ENCODE peak calls at places on chromosomes 16 and 17, in four cellular contexts. One of them, this sample, is unnamed.

GRCh38 chr16:57260294-57260929 is 15.4 kb downstream of the ARL2BP start:
- DNase-seq in K562: peak; percentile 42
- DNase-seq in A549: no peak
- DNase-seq in endothelial cell of umbilical vein: peak; percentile 98
- DNase-seq in this sample: peak; percentile 39

GRCh38 chr16:86566601-86566965 is at the start of gene FOXC2:
- DNase-seq in K562: no peak
- DNase-seq in A549: peak; percentile 75
- DNase-seq in endothelial cell of umbilical vein: peak; percentile 96
- DNase-seq in this sample: no peak

GRCh38 chr16:10466313-10466712 is 80.5 kb downstream of the ATF7IP2 start:
- DNase-seq in K562: no peak
- DNase-seq in A549: no peak
- DNase-seq in endothelial cell of umbilical vein: no peak
- DNase-seq in this sample: no peak

GRCh38 chr16:71474864-71475263 is 12.8 kb upstream of the ZNF23 start:
- DNase-seq in K562: no peak
- DNase-seq in A549: no peak
- DNase-seq in endothelial cell of umbilical vein: no peak
- DNase-seq in this sample: no peak

GRCh38 chr16:10333321-10334032 is 52.4 kb upstream of the ATF7IP2 start:
- DNase-seq in K562: no peak
- DNase-seq in A549: no peak
- DNase-seq in endothelial cell of umbilical vein: no peak
- DNase-seq in this sample: no peak

GRCh38 chr17:74172700-74173099 is 30.8 kb upstream of the RPL38 start:
- DNase-seq in K562: no peak
- DNase-seq in A549: no peak
- DNase-seq in endothelial cell of umbilical vein: no peak
- DNase-seq in this sample: no peak

GRCh38 chr16:56830669-56831068 is 34.3 kb upstream of the SLC12A3 start:
- DNase-seq in K562: no peak
- DNase-seq in A549: no peak
- DNase-seq in endothelial cell of umbilical vein: no peak
- DNase-seq in this sample: no peak

GRCh38 chr16:68385371-68385770 is 62.9 kb downstream of the SMPD3 start:
- DNase-seq in K562: no peak
- DNase-seq in A549: no peak
- DNase-seq in endothelial cell of umbilical vein: no peak
- DNase-seq in this sample: peak; percentile 67

GRCh38 chr17:47735536-47736011 is 2.5 kb downstream of the TBX21 start:
- DNase-seq in K562: no peak
- DNase-seq in A549: no peak
- DNase-seq in endothelial cell of umbilical vein: no peak
- DNase-seq in this sample: no peak

GRCh38 chr17:17125136-17126084 is 80.7 kb downstream of the PLD6 start:
- DNase-seq in K562: no peak
- DNase-seq in A549: no peak
- DNase-seq in endothelial cell of umbilical vein: no peak
- DNase-seq in this sample: peak; percentile 34

GRCh38 chr16:2019919-2020831 is 590 bp downstream of the NPW start:
- DNase-seq in K562: peak; percentile 45
- DNase-seq in A549: no peak
- DNase-seq in endothelial cell of umbilical vein: no peak
- DNase-seq in this sample: no peak

GRCh38 chr17:79750650-79751545 is 20.2 kb downstream of the ENPP7 start:
- DNase-seq in K562: no peak
- DNase-seq in A549: peak; percentile 37
- DNase-seq in endothelial cell of umbilical vein: no peak
- DNase-seq in this sample: no peak

GRCh38 chr17:66355510-66355909 is 53.1 kb downstream of the PRKCA start:
- DNase-seq in K562: no peak
- DNase-seq in A549: no peak
- DNase-seq in endothelial cell of umbilical vein: peak; percentile 34
- DNase-seq in this sample: no peak

GRCh38 chr17:7548585-7549400 is at the start of gene TNFSF12:
- DNase-seq in K562: peak; percentile 65
- DNase-seq in A549: peak; percentile 42
- DNase-seq in endothelial cell of umbilical vein: peak; percentile 40
- DNase-seq in this sample: peak; percentile 36

GRCh38 chr17:29930399-29931010 is 477 bp upstream of the SSH2 start:
- DNase-seq in K562: peak; percentile 20
- DNase-seq in A549: no peak
- DNase-seq in endothelial cell of umbilical vein: peak; percentile 36
- DNase-seq in this sample: no peak

GRCh38 chr17:58575511-58575910 is 61.1 kb upstream of the MTMR4 start:
- DNase-seq in K562: peak; percentile 49
- DNase-seq in A549: peak; percentile 28
- DNase-seq in endothelial cell of umbilical vein: peak; percentile 28
- DNase-seq in this sample: peak; percentile 59

GRCh38 chr16:27217256-27217655 is 13.9 kb downstream of the KDM8 start:
- DNase-seq in K562: peak; percentile 32
- DNase-seq in A549: no peak
- DNase-seq in endothelial cell of umbilical vein: no peak
- DNase-seq in this sample: no peak

GRCh38 chr16:55478827-55479559 is at the start of gene MMP2:
- DNase-seq in K562: no peak
- DNase-seq in A549: no peak
- DNase-seq in endothelial cell of umbilical vein: peak; percentile 67
- DNase-seq in this sample: peak; percentile 82

GRCh38 chr16:84286568-84287220 is 8.0 kb upstream of the WFDC1 start:
- DNase-seq in K562: no peak
- DNase-seq in A549: no peak
- DNase-seq in endothelial cell of umbilical vein: no peak
- DNase-seq in this sample: no peak

DNA sequence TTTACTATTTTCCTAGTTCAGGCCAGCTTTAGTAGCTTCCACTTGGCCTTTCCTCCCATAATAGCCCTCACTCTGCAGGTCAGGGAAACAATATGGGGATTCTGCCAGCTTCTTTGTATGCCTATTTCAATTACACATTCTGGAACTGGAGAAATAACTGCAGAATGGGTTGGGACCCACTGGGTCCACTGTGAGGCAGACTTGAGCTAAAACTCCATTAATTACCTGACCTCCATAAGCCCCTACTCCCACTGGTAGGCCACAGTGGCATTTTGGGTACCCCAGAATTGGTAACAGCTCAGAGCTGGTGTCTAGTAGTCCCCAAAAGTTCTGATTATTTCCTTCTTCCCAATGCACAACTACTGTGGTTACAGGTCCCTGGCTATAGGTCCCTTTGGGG is 16.7 kb upstream of the TENT4B start:
- DNase-seq in K562: no peak
- DNase-seq in A549: no peak
- DNase-seq in endothelial cell of umbilical vein: no peak
- DNase-seq in this sample: no peak
- TF ChIP-seq CTCF in K562: peak; percentile 38
- TF ChIP-seq CTCF in A549: no peak
- TF ChIP-seq CTCF in endothelial cell of umbilical vein: peak; percentile 2
- TF ChIP-seq CTCF in this sample: no peak

GRCh38 chr17:28763137-28763799 is 19.5 kb downstream of the TRAF4 start:
- DNase-seq in K562: no peak
- DNase-seq in A549: no peak
- DNase-seq in endothelial cell of umbilical vein: no peak
- DNase-seq in this sample: no peak
- TF ChIP-seq MAX in K562: no peak
- TF ChIP-seq MAX in A549: no peak
- TF ChIP-seq MAX in endothelial cell of umbilical vein: no peak
- TF ChIP-seq MAX in this sample: no peak

GRCh38 chr17:49223517-49224197 is 6.9 kb downstream of the PHOSPHO1 start:
- DNase-seq in K562: peak; percentile 63
- DNase-seq in A549: peak; percentile 52
- DNase-seq in endothelial cell of umbilical vein: no peak
- DNase-seq in this sample: peak; percentile 56
- TF ChIP-seq MYC in K562: no peak
- TF ChIP-seq MYC in A549: no peak
- TF ChIP-seq MYC in endothelial cell of umbilical vein: no peak
- TF ChIP-seq MYC in this sample: no peak

GRCh38 chr16:81602792-81603191 is 158.2 kb downstream of the CMIP start:
- DNase-seq in K562: no peak
- DNase-seq in A549: no peak
- DNase-seq in endothelial cell of umbilical vein: no peak
- DNase-seq in this sample: no peak
- TF ChIP-seq CTCF in K562: no peak
- TF ChIP-seq CTCF in A549: no peak
- TF ChIP-seq CTCF in endothelial cell of umbilical vein: no peak
- TF ChIP-seq CTCF in this sample: no peak

This sample was measured in NB4.